ENCODE peak calls at places on chromosomes 11 and 22, in seven cellular contexts. One of them, this sample, is unnamed.

GRCh38 chr11:33264926-33265325 is 7.7 kb downstream of the HIPK3 start:
- DNase-seq in fibroblast of villous mesenchyme: no peak
- DNase-seq in astrocyte of the spinal cord: no peak
- DNase-seq in upper lobe of right lung: no peak
- DNase-seq in dorsolateral prefrontal cortex: no peak
- DNase-seq in HFF-Myc: no peak
- DNase-seq in A549: no peak
- DNase-seq in this sample: no peak

GRCh38 chr22:18071968-18072310 is 5.9 kb upstream of the PEX26 start:
- DNase-seq in A549: no peak
- DNase-seq in fibroblast of villous mesenchyme: no peak
- DNase-seq in astrocyte of the spinal cord: no peak
- DNase-seq in dorsolateral prefrontal cortex: no peak
- DNase-seq in upper lobe of right lung: peak; percentile 10
- DNase-seq in HFF-Myc: no peak
- DNase-seq in this sample: no peak

GRCh38 chr22:29343313-29343805 is 27.9 kb upstream of the RASL10A start:
- DNase-seq in astrocyte of the spinal cord: peak; percentile 74
- DNase-seq in fibroblast of villous mesenchyme: peak; percentile 67
- DNase-seq in dorsolateral prefrontal cortex: peak; percentile 77
- DNase-seq in upper lobe of right lung: peak; percentile 85
- DNase-seq in HFF-Myc: peak; percentile 88
- DNase-seq in A549: no peak
- DNase-seq in this sample: no peak

GRCh38 chr11:19931141-19931767 is 218.6 kb downstream of the NAV2 start:
- DNase-seq in astrocyte of the spinal cord: peak; percentile 53
- DNase-seq in fibroblast of villous mesenchyme: peak; percentile 83
- DNase-seq in A549: no peak
- DNase-seq in HFF-Myc: peak; percentile 77
- DNase-seq in dorsolateral prefrontal cortex: no peak
- DNase-seq in upper lobe of right lung: no peak
- DNase-seq in this sample: no peak

GRCh38 chr22:36303874-36304273 is 50.9 kb downstream of the APOL1 start:
- DNase-seq in dorsolateral prefrontal cortex: no peak
- DNase-seq in upper lobe of right lung: no peak
- DNase-seq in astrocyte of the spinal cord: no peak
- DNase-seq in HFF-Myc: no peak
- DNase-seq in A549: no peak
- DNase-seq in fibroblast of villous mesenchyme: no peak
- DNase-seq in this sample: no peak

GRCh38 chr11:27310710-27311109 is 52.3 kb downstream of the CCDC34 start:
- DNase-seq in HFF-Myc: no peak
- DNase-seq in fibroblast of villous mesenchyme: no peak
- DNase-seq in dorsolateral prefrontal cortex: no peak
- DNase-seq in astrocyte of the spinal cord: peak; percentile 73
- DNase-seq in A549: no peak
- DNase-seq in upper lobe of right lung: no peak
- DNase-seq in this sample: no peak

GRCh38 chr11:131889146-131889577 is 518.7 kb downstream of the NTM start:
- DNase-seq in astrocyte of the spinal cord: peak; percentile 93
- DNase-seq in fibroblast of villous mesenchyme: peak; percentile 81
- DNase-seq in HFF-Myc: peak; percentile 82
- DNase-seq in upper lobe of right lung: no peak
- DNase-seq in dorsolateral prefrontal cortex: no peak
- DNase-seq in A549: no peak
- DNase-seq in this sample: no peak

GRCh38 chr11:83666149-83666548 is 380.0 kb upstream of the CCDC90B start:
- DNase-seq in fibroblast of villous mesenchyme: no peak
- DNase-seq in A549: no peak
- DNase-seq in astrocyte of the spinal cord: no peak
- DNase-seq in dorsolateral prefrontal cortex: no peak
- DNase-seq in HFF-Myc: no peak
- DNase-seq in upper lobe of right lung: no peak
- DNase-seq in this sample: no peak

GRCh38 chr11:44950036-44950624 is 553 bp downstream of the TP53I11 start:
- DNase-seq in A549: no peak
- DNase-seq in fibroblast of villous mesenchyme: peak; percentile 16
- DNase-seq in upper lobe of right lung: peak; percentile 81
- DNase-seq in dorsolateral prefrontal cortex: no peak
- DNase-seq in HFF-Myc: no peak
- DNase-seq in astrocyte of the spinal cord: no peak
- DNase-seq in this sample: no peak

GRCh38 chr11:72411623-72412532 is 22.5 kb downstream of the CLPB start:
- DNase-seq in HFF-Myc: no peak
- DNase-seq in dorsolateral prefrontal cortex: no peak
- DNase-seq in A549: no peak
- DNase-seq in astrocyte of the spinal cord: no peak
- DNase-seq in upper lobe of right lung: no peak
- DNase-seq in fibroblast of villous mesenchyme: no peak
- DNase-seq in this sample: no peak

GRCh38 chr11:6116638-6117037 is 9.2 kb downstream of the OR56B4 start:
- DNase-seq in upper lobe of right lung: no peak
- DNase-seq in fibroblast of villous mesenchyme: no peak
- DNase-seq in dorsolateral prefrontal cortex: no peak
- DNase-seq in astrocyte of the spinal cord: no peak
- DNase-seq in A549: no peak
- DNase-seq in HFF-Myc: no peak
- DNase-seq in this sample: no peak

GRCh38 chr22:43152355-43153071 is 1.2 kb downstream of the TSPO start:
- DNase-seq in A549: no peak
- DNase-seq in dorsolateral prefrontal cortex: peak; percentile 56
- DNase-seq in HFF-Myc: no peak
- DNase-seq in astrocyte of the spinal cord: peak; percentile 38
- DNase-seq in upper lobe of right lung: peak; percentile 92
- DNase-seq in fibroblast of villous mesenchyme: peak; percentile 45
- DNase-seq in this sample: peak; percentile 39

GRCh38 chr22:30931541-30932300 is 36.9 kb downstream of the MORC2 start:
- DNase-seq in fibroblast of villous mesenchyme: no peak
- DNase-seq in HFF-Myc: no peak
- DNase-seq in upper lobe of right lung: no peak
- DNase-seq in A549: no peak
- DNase-seq in dorsolateral prefrontal cortex: no peak
- DNase-seq in astrocyte of the spinal cord: no peak
- DNase-seq in this sample: no peak

GRCh38 chr11:74672956-74673895 is 58.0 kb downstream of the CHRDL2 start:
- DNase-seq in HFF-Myc: peak; percentile 80
- DNase-seq in A549: peak; percentile 86
- DNase-seq in astrocyte of the spinal cord: peak; percentile 98
- DNase-seq in dorsolateral prefrontal cortex: no peak
- DNase-seq in fibroblast of villous mesenchyme: peak; percentile 99
- DNase-seq in upper lobe of right lung: no peak
- DNase-seq in this sample: no peak

GRCh38 chr11:117220999-117221774 is 10.7 kb downstream of the PCSK7 start:
- DNase-seq in upper lobe of right lung: no peak
- DNase-seq in fibroblast of villous mesenchyme: no peak
- DNase-seq in dorsolateral prefrontal cortex: no peak
- DNase-seq in A549: no peak
- DNase-seq in HFF-Myc: no peak
- DNase-seq in astrocyte of the spinal cord: no peak
- DNase-seq in this sample: no peak

GRCh38 chr11:27496461-27496860 is 10.1 kb downstream of the LIN7C start:
- DNase-seq in fibroblast of villous mesenchyme: peak; percentile 72
- DNase-seq in A549: no peak
- DNase-seq in dorsolateral prefrontal cortex: no peak
- DNase-seq in astrocyte of the spinal cord: no peak
- DNase-seq in HFF-Myc: no peak
- DNase-seq in upper lobe of right lung: no peak
- DNase-seq in this sample: no peak

GRCh38 chr22:49853981-49854791 is 542 bp downstream of the ZBED4 start:
- DNase-seq in astrocyte of the spinal cord: peak; percentile 26
- DNase-seq in fibroblast of villous mesenchyme: peak; percentile 34
- DNase-seq in dorsolateral prefrontal cortex: peak; percentile 55
- DNase-seq in HFF-Myc: no peak
- DNase-seq in upper lobe of right lung: peak; percentile 78
- DNase-seq in A549: no peak
- DNase-seq in this sample: no peak

GRCh38 chr11:83819936-83820549 is 533.9 kb upstream of the CCDC90B start:
- DNase-seq in dorsolateral prefrontal cortex: no peak
- DNase-seq in A549: peak; percentile 41
- DNase-seq in HFF-Myc: peak; percentile 31
- DNase-seq in upper lobe of right lung: no peak
- DNase-seq in fibroblast of villous mesenchyme: peak; percentile 62
- DNase-seq in astrocyte of the spinal cord: peak; percentile 70
- DNase-seq in this sample: no peak

GRCh38 chr22:45318168-45318557 is 8.4 kb downstream of the FAM118A start:
- DNase-seq in astrocyte of the spinal cord: peak; percentile 95
- DNase-seq in dorsolateral prefrontal cortex: no peak
- DNase-seq in upper lobe of right lung: peak; percentile 74
- DNase-seq in fibroblast of villous mesenchyme: peak; percentile 95
- DNase-seq in HFF-Myc: peak; percentile 81
- DNase-seq in A549: no peak
- DNase-seq in this sample: peak; percentile 86

GRCh38 chr22:30114356-30114755 is 34.1 kb downstream of the HORMAD2 start:
- DNase-seq in HFF-Myc: no peak
- DNase-seq in dorsolateral prefrontal cortex: no peak
- DNase-seq in upper lobe of right lung: no peak
- DNase-seq in A549: no peak
- DNase-seq in astrocyte of the spinal cord: no peak
- DNase-seq in fibroblast of villous mesenchyme: no peak
- DNase-seq in this sample: no peak

GRCh38 chr22:29353860-29354259 is 34.5 kb downstream of the AP1B1 start:
- DNase-seq in A549: no peak
- DNase-seq in fibroblast of villous mesenchyme: no peak
- DNase-seq in astrocyte of the spinal cord: no peak
- DNase-seq in upper lobe of right lung: no peak
- DNase-seq in HFF-Myc: no peak
- DNase-seq in dorsolateral prefrontal cortex: no peak
- DNase-seq in this sample: no peak

GRCh38 chr22:20740222-20740951 is 33.5 kb upstream of the SERPIND1 start:
- DNase-seq in A549: no peak
- DNase-seq in HFF-Myc: no peak
- DNase-seq in dorsolateral prefrontal cortex: no peak
- DNase-seq in fibroblast of villous mesenchyme: no peak
- DNase-seq in upper lobe of right lung: no peak
- DNase-seq in astrocyte of the spinal cord: no peak
- DNase-seq in this sample: no peak

GRCh38 chr22:31143537-31143936 is 3.2 kb upstream of the PLA2G3 start:
- DNase-seq in astrocyte of the spinal cord: no peak
- DNase-seq in upper lobe of right lung: peak; percentile 54
- DNase-seq in dorsolateral prefrontal cortex: no peak
- DNase-seq in HFF-Myc: no peak
- DNase-seq in fibroblast of villous mesenchyme: no peak
- DNase-seq in A549: no peak
- DNase-seq in this sample: no peak

GRCh38 chr11:130904380-130904779 is 11.9 kb downstream of the SNX19 start:
- DNase-seq in fibroblast of villous mesenchyme: peak; percentile 29
- DNase-seq in HFF-Myc: no peak
- DNase-seq in A549: no peak
- DNase-seq in astrocyte of the spinal cord: peak; percentile 24
- DNase-seq in upper lobe of right lung: no peak
- DNase-seq in dorsolateral prefrontal cortex: no peak
- DNase-seq in this sample: no peak

GRCh38 chr11:70517203-70517602 is 118.9 kb downstream of the CTTN start:
- DNase-seq in HFF-Myc: no peak
- DNase-seq in astrocyte of the spinal cord: no peak
- DNase-seq in fibroblast of villous mesenchyme: no peak
- DNase-seq in A549: no peak
- DNase-seq in upper lobe of right lung: no peak
- DNase-seq in dorsolateral prefrontal cortex: no peak
- DNase-seq in this sample: no peak

GRCh38 chr11:60265373-60266214 is 14.9 kb upstream of the MS4A4A start:
- DNase-seq in dorsolateral prefrontal cortex: no peak
- DNase-seq in upper lobe of right lung: no peak
- DNase-seq in astrocyte of the spinal cord: peak; percentile 18
- DNase-seq in HFF-Myc: peak; percentile 2
- DNase-seq in A549: peak; percentile 28
- DNase-seq in fibroblast of villous mesenchyme: peak; percentile 23
- DNase-seq in this sample: no peak

GRCh38 chr22:26169312-26170111 is at the start of gene SEZ6L:
- DNase-seq in A549: no peak
- DNase-seq in dorsolateral prefrontal cortex: no peak
- DNase-seq in astrocyte of the spinal cord: no peak
- DNase-seq in fibroblast of villous mesenchyme: no peak
- DNase-seq in HFF-Myc: no peak
- DNase-seq in upper lobe of right lung: peak; percentile 65
- DNase-seq in this sample: no peak
- H3K4me3 ChIP-seq in A549: no peak within 1 kb of the TSS
- H3K4me3 ChIP-seq in dorsolateral prefrontal cortex: peak within 1 kb of the TSS; percentile 52
- H3K4me3 ChIP-seq in astrocyte of the spinal cord: no peak within 1 kb of the TSS
- H3K4me3 ChIP-seq in fibroblast of villous mesenchyme: no peak within 1 kb of the TSS
- H3K4me3 ChIP-seq in HFF-Myc: no peak within 1 kb of the TSS
- H3K4me3 ChIP-seq in upper lobe of right lung: peak within 1 kb of the TSS; percentile 34
- H3K4me3 ChIP-seq in this sample: no peak within 1 kb of the TSS

DNA sequence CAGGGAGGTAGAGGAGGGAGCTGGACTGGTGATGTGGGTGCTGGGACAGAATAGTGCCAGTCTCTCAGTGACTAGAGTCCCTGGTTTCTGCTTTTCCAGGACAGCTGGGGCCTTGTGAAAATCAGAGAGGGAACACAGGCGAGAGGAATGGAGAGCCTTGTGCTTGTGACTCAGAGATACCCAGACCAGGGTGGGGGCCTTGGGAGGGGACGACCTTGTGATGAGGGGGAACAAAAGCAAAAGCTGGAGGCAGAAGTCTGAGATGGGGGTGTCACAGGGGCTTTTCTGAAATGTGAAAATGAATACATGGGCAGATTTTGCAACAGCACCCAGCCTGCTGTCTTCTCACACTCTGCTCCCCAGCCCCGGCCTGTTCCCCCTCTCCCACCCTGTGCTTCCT is 3.4 kb upstream of the NR1H3 start:
- DNase-seq in fibroblast of villous mesenchyme: peak; percentile 61
- DNase-seq in astrocyte of the spinal cord: no peak
- DNase-seq in dorsolateral prefrontal cortex: no peak
- DNase-seq in A549: no peak
- DNase-seq in upper lobe of right lung: no peak
- DNase-seq in HFF-Myc: no peak
- DNase-seq in this sample: no peak
- H3K4me3 ChIP-seq in fibroblast of villous mesenchyme: no peak overlapping the region
- H3K4me3 ChIP-seq in astrocyte of the spinal cord: no peak overlapping the region
- H3K4me3 ChIP-seq in dorsolateral prefrontal cortex: no peak overlapping the region
- H3K4me3 ChIP-seq in A549: no peak overlapping the region
- H3K4me3 ChIP-seq in upper lobe of right lung: no peak overlapping the region
- H3K4me3 ChIP-seq in HFF-Myc: no peak overlapping the region
- H3K4me3 ChIP-seq in this sample: no peak overlapping the region

GRCh38 chr11:3644817-3645235 is at the start of gene ART1:
- DNase-seq in dorsolateral prefrontal cortex: no peak
- DNase-seq in HFF-Myc: no peak
- DNase-seq in A549: peak; percentile 35
- DNase-seq in fibroblast of villous mesenchyme: no peak
- DNase-seq in upper lobe of right lung: no peak
- DNase-seq in astrocyte of the spinal cord: no peak
- DNase-seq in this sample: no peak
- H3K4me3 ChIP-seq in dorsolateral prefrontal cortex: no peak within 1 kb of the TSS
- H3K4me3 ChIP-seq in HFF-Myc: no peak within 1 kb of the TSS
- H3K4me3 ChIP-seq in A549: no peak within 1 kb of the TSS
- H3K4me3 ChIP-seq in fibroblast of villous mesenchyme: no peak within 1 kb of the TSS
- H3K4me3 ChIP-seq in upper lobe of right lung: no peak within 1 kb of the TSS
- H3K4me3 ChIP-seq in astrocyte of the spinal cord: no peak within 1 kb of the TSS
- H3K4me3 ChIP-seq in this sample: no peak within 1 kb of the TSS

DNA sequence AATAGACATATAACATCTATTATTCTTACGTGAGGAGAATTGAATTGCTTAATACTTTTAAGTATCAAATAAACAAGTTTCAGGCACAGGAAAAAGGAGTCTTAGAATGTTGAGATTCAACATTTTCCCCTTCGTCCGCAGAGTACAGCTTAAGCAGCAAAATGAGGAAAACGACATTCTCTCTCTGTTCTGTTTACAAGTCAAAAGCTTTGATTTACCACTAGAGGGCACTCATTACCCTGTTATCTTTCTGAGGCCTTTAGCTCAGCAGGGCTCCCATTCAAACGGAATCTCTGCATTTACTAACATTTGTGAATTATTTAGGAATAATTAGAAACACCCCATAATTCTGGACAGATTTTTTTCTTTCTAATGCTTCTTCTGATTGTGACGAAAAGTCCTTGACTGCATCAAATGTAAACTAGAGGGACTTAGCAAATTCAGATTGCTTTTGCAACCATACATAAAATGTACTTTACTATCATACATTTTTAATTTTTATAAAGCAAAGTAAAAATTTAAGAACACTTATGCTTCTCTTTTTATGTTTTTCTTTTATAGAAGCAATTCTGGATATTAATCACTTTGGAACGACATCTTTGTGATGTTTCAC is 75.0 kb downstream of the JRKL start:
- DNase-seq in astrocyte of the spinal cord: peak; percentile 81
- DNase-seq in A549: peak; percentile 70
- DNase-seq in dorsolateral prefrontal cortex: no peak
- DNase-seq in upper lobe of right lung: no peak
- DNase-seq in fibroblast of villous mesenchyme: peak; percentile 78
- DNase-seq in HFF-Myc: peak; percentile 56
- DNase-seq in this sample: no peak
- H3K4me3 ChIP-seq in astrocyte of the spinal cord: no peak overlapping the region
- H3K4me3 ChIP-seq in A549: no peak overlapping the region
- H3K4me3 ChIP-seq in dorsolateral prefrontal cortex: peak overlapping the region; percentile 40
- H3K4me3 ChIP-seq in upper lobe of right lung: no peak overlapping the region
- H3K4me3 ChIP-seq in fibroblast of villous mesenchyme: no peak overlapping the region
- H3K4me3 ChIP-seq in HFF-Myc: no peak overlapping the region
- H3K4me3 ChIP-seq in this sample: no peak overlapping the region

This sample was measured in effector memory CD4-positive, alpha-beta T cell.